ENCODE peak calls at places on chromosomes 4 and X, in eight cellular contexts. W is prostate gland, A is mesendoderm, V is neural progenitor cell, O is WERI-Rb-1, H is pancreas, E is left ventricle myocardium inferior, K is PC-9. N is an unnamed sample.

GRCh38 chrX:102654696-102655095 is 3.4 kb downstream of the GPRASP1 start:
- DNase-seq in H (no peak), A (no peak), W (no peak), E (peak; percentile 29), O (no peak), K (no peak), V (no peak), N (no peak)

GRCh38 chr4:153512162-153512852 is 46.1 kb downstream of the TMEM131L start:
- DNase-seq in O (no peak), H (no peak), V (no peak), W (no peak), A (no peak), K (no peak), E (no peak), N (no peak)

GRCh38 chrX:50106051-50106450 is 94.8 kb downstream of the AKAP4 start:
- DNase-seq in A (no peak), H (no peak), O (no peak), V (no peak), E (no peak), W (no peak), K (no peak), N (no peak)

GRCh38 chr4:125352521-125352920 is 37.8 kb downstream of the FAT4 start:
- DNase-seq in V (no peak), O (no peak), E (no peak), H (no peak), K (no peak), W (no peak), A (no peak), N (no peak)

GRCh38 chr4:134762053-134762452 is 560.5 kb upstream of the PABPC4L start:
- DNase-seq in K (no peak), H (no peak), O (peak; percentile 23), V (no peak), E (no peak), A (peak; percentile 29), W (no peak), N (peak; percentile 3)

GRCh38 chr4:184384810-184385557 is 89.4 kb downstream of the IRF2 start:
- DNase-seq in H (no peak), V (peak; percentile 43), A (no peak), O (no peak), K (no peak), W (no peak), E (no peak), N (no peak)

GRCh38 chr4:91064157-91064853 is 937.1 kb downstream of the CCSER1 start:
- DNase-seq in W (no peak), A (peak; percentile 93), E (no peak), H (no peak), O (peak; percentile 28), V (peak; percentile 80), K (no peak), N (no peak)

GRCh38 chr4:66688674-66689073 is 856.6 kb downstream of the CENPC start:
- DNase-seq in O (no peak), K (no peak), V (no peak), E (no peak), H (no peak), W (no peak), A (no peak), N (no peak)

GRCh38 chr4:57588557-57588956 is 478.4 kb upstream of the IGFBP7 start:
- DNase-seq in H (no peak), W (no peak), O (no peak), E (no peak), K (no peak), V (no peak), A (no peak), N (no peak)

GRCh38 chr4:158410272-158410671 is 111.4 kb upstream of the RXFP1 start:
- DNase-seq in H (no peak), A (peak; percentile 30), V (peak; percentile 5), O (no peak), W (no peak), E (no peak), K (no peak), N (peak; percentile 22)

GRCh38 chr4:158411180-158411721 is 110.4 kb upstream of the RXFP1 start:
- DNase-seq in H (no peak), V (no peak), K (no peak), W (no peak), A (no peak), E (no peak), O (no peak), N (no peak)
- H3K27me3 ChIP-seq in H (no peaks in the 10 kb centered on the region), V (no peaks in the 10 kb centered on the region), K (no peaks in the 10 kb centered on the region), W (no peaks in the 10 kb centered on the region), A (no peaks in the 10 kb centered on the region), E (no peaks in the 10 kb centered on the region), O (no peaks in the 10 kb centered on the region), N (no peaks in the 10 kb centered on the region)

GRCh38 chr4:81446634-81447033 is 25.1 kb downstream of the RASGEF1B start:
- DNase-seq in O (no peak), A (no peak), V (no peak), E (no peak), W (no peak), K (no peak), H (no peak), N (no peak)

GRCh38 chr4:81449018-81449417 is 22.7 kb downstream of the RASGEF1B start:
- DNase-seq in H (no peak), E (no peak), A (no peak), O (no peak), K (no peak), V (no peak), W (no peak), N (no peak)

GRCh38 chr4:81452452-81453011 is 19.2 kb downstream of the RASGEF1B start:
- DNase-seq in H (no peak), W (no peak), K (peak; percentile 34), O (no peak), V (no peak), A (no peak), E (no peak), N (no peak)

GRCh38 chr4:81445196-81445595 is 26.5 kb downstream of the RASGEF1B start:
- DNase-seq in K (no peak), E (no peak), H (no peak), W (no peak), A (no peak), V (no peak), O (no peak), N (no peak)

DNA sequence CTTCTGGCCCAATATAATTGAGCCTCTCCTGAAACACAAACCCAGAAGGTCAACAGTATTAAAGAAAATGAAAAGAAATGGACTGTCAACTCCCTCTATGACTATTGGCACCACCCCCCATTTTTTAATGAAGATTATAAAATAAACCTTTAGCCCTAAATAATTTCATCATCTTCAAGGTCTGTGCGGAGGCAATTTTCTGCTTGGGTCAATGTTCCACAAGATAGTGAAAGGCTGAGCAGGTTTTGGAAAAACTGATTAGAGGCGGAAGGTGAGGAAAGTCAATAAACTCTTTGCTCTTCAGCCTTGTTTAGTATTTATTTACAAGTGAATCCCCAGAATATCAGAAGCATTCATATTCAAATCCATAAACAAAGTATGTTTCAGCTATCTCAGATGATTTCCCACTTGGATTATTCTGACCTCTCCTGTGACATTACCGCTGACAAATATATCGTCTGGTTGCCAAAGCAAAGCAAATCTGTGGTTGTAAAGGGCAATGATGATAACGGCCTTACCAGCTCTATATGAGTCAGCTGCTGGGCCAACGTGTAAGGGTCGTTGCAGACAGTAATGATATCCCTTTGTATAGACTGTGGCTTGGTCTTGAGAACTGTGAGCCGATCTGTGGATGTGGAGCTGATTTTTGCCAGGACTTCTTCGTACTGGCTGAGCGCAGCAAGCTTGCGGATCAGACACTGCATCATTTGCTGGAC is 24.0 kb downstream of the RASGEF1B start:
- DNase-seq in E (no peak), W (no peak), V (no peak), H (no peak), K (no peak), O (no peak), A (no peak), N (no peak)
- H3K36me3 ChIP-seq in E (peaks cover 37% of the 10 kb centered on the region), W (no peaks in the 10 kb centered on the region), V (no peaks in the 10 kb centered on the region), H (peaks cover 5% of the 10 kb centered on the region), K (no peaks in the 10 kb centered on the region), O (peaks cover 100% of the 10 kb centered on the region), A (peaks cover 3% of the 10 kb centered on the region), N (no peaks in the 10 kb centered on the region)

GRCh38 chr4:168097161-168097560 is 4.8 kb downstream of the ANXA10 start:
- DNase-seq in W (no peak), E (no peak), O (no peak), K (no peak), H (no peak), V (no peak), A (no peak), N (no peak)
- H3K27me3 ChIP-seq in W (no peaks in the 10 kb centered on the region), E (no peaks in the 10 kb centered on the region), O (no peaks in the 10 kb centered on the region), K (no peaks in the 10 kb centered on the region), H (no peaks in the 10 kb centered on the region), V (no peaks in the 10 kb centered on the region), A (no peaks in the 10 kb centered on the region), N (no peaks in the 10 kb centered on the region)

GRCh38 chr4:105432438-105432837 is 41.4 kb downstream of the PPA2 start:
- DNase-seq in W (no peak), H (no peak), K (no peak), A (no peak), V (no peak), E (no peak), O (no peak), N (no peak)
- H3K36me3 ChIP-seq in W (no peaks in the 10 kb centered on the region), H (peaks cover 28% of the 10 kb centered on the region), K (no peaks in the 10 kb centered on the region), A (peaks cover 2% of the 10 kb centered on the region), V (peaks cover 37% of the 10 kb centered on the region), E (peaks cover 90% of the 10 kb centered on the region), O (peaks cover 8% of the 10 kb centered on the region), N (no peaks in the 10 kb centered on the region)

GRCh38 chrX:7168366-7168765 is 20.4 kb upstream of the PUDP start:
- DNase-seq in E (no peak), A (no peak), O (no peak), K (no peak), V (no peak), W (no peak), H (no peak), N (no peak)
- H3K27me3 ChIP-seq in E (no peaks in the 10 kb centered on the region), A (no peaks in the 10 kb centered on the region), O (no peaks in the 10 kb centered on the region), K (no peaks in the 10 kb centered on the region), V (no peaks in the 10 kb centered on the region), W (no peaks in the 10 kb centered on the region), H (no peaks in the 10 kb centered on the region), N (no peaks in the 10 kb centered on the region)